ENCODE peak calls at places on chromosome 18, in ten cellular contexts. L is ELF-1; Y is NCI-H510A treated with DMSO at 0.1 percent for 48 hours; S is NCI-H82; T is tibial nerve; J is activated T-helper 9 cell treated with anti-CD3 and anti-CD28 coated beads, Interleukin-2, amount 50 U/mL, for 16 hours; H is stimulated activated CD4-positive, alpha-beta T cell treated with anti-CD3 and anti-CD28 coated beads, TNF-alpha, amount 100 ng/mL, for 4 hours; W is mucosa of descending colon; E is uterus; X is hippocampal formation. K is an unnamed sample.

GRCh38 chr18:57947117-57947516 is 96.9 kb upstream of the NEDD4L start:
- DNase-seq in L (no peak), Y (no peak), S (no peak), T (no peak), J (no peak), H (no peak), W (no peak), E (no peak), X (no peak), K (no peak)

GRCh38 chr18:58241877-58242276 is 197.9 kb downstream of the NEDD4L start:
- DNase-seq in L (no peak), Y (peak; percentile 73), S (no peak), T (no peak), J (no peak), H (no peak), W (peak; percentile 10), E (no peak), X (no peak), K (peak; percentile 88)

GRCh38 chr18:30775629-30776028 is 266.9 kb downstream of the DSC3 start:
- DNase-seq in L (no peak), Y (no peak), S (no peak), T (no peak), J (no peak), H (no peak), W (no peak), E (no peak), X (no peak), K (no peak)

GRCh38 chr18:50473896-50474295 is 86.0 kb upstream of the MAPK4 start:
- DNase-seq in L (no peak), Y (peak; percentile 74), S (peak; percentile 31), T (no peak), J (no peak), H (no peak), W (no peak), E (no peak), X (no peak), K (peak; percentile 83)

GRCh38 chr18:34787931-34788532 is 77.9 kb downstream of the DTNA start:
- DNase-seq in L (no peak), Y (peak; percentile 98), S (peak; percentile 79), T (peak; percentile 64), J (no peak), H (no peak), W (peak; percentile 69), E (no peak), X (peak; percentile 78), K (peak; percentile 60)

GRCh38 chr18:74745658-74746403 is 148.2 kb downstream of the ZNF407 start:
- DNase-seq in L (no peak), Y (peak; percentile 99), S (no peak), T (no peak), J (no peak), H (no peak), W (no peak), E (no peak), X (no peak), K (no peak)

GRCh38 chr18:76857476-76857875 is 35.1 kb downstream of the ZNF236 start:
- DNase-seq in L (no peak), Y (no peak), S (no peak), T (no peak), J (no peak), H (no peak), W (no peak), E (no peak), X (no peak), K (no peak)

GRCh38 chr18:50918153-50918552 is 39.2 kb downstream of the ME2 start:
- DNase-seq in L (no peak), Y (no peak), S (no peak), T (no peak), J (no peak), H (no peak), W (no peak), E (no peak), X (no peak), K (no peak)